ENCODE peak calls at places on chromosomes 6 and 20, in five cellular contexts. O, E, V, H and N are unnamed samples.

GRCh38 chr6:123001540-123001939 is 5.5 kb downstream of the CLVS2 start:
- DNase-seq in V (no peak), E (no peak), H (no peak), O (no peak), N (no peak)

GRCh38 chr6:39083111-39083702 is 31.8 kb downstream of the SAYSD1 start:
- DNase-seq in E (no peak), O (no peak), H (no peak), V (no peak), N (no peak)

GRCh38 chr6:12010635-12011275 is 1.4 kb upstream of the HIVEP1 start:
- DNase-seq in H (no peak), E (peak), O (no peak), V (peak), N (no peak)

GRCh38 chr6:99641270-99641669 is 34.6 kb downstream of the PRDM13 start:
- DNase-seq in V (no peak), O (no peak), E (no peak), H (no peak), N (no peak)

GRCh38 chr6:158853072-158853871 is 34.1 kb upstream of the EZR start:
- DNase-seq in H (peak), O (peak), V (peak), E (peak), N (peak)

GRCh38 chr6:87759491-87760010 is 57.5 kb upstream of the AKIRIN2 start:
- DNase-seq in V (no peak), E (no peak), O (no peak), H (no peak), N (no peak)

GRCh38 chr20:54184920-54185626 is 11.3 kb upstream of the CYP24A1 start:
- DNase-seq in E (no peak), O (no peak), H (no peak), V (no peak), N (no peak)

GRCh38 chr20:33423141-33423834 is 20.3 kb downstream of the SNTA1 start:
- DNase-seq in H (peak), E (peak), O (peak), V (no peak), N (peak)

GRCh38 chr6:87277123-87277522 is 45.3 kb upstream of the SMIM8 start:
- DNase-seq in O (peak), H (peak), E (no peak), V (no peak), N (peak)

GRCh38 chr20:23200914-23201313 is 114.8 kb upstream of the CD93 start:
- DNase-seq in V (no peak), H (no peak), O (peak), E (peak), N (peak)

GRCh38 chr6:166351715-166352285 is 9.5 kb upstream of the SFT2D1 start:
- DNase-seq in H (peak), V (no peak), O (no peak), E (no peak), N (peak)

GRCh38 chr20:24754691-24755090 is 194.4 kb upstream of the CST7 start:
- DNase-seq in E (no peak), O (no peak), H (no peak), V (peak), N (no peak)

GRCh38 chr6:145091102-145091826 is 644.1 kb downstream of the EPM2A start:
- DNase-seq in V (no peak), H (no peak), O (no peak), E (no peak), N (no peak)

GRCh38 chr20:48769111-48769879 is 58.5 kb downstream of the PREX1 start:
- DNase-seq in H (peak), E (no peak), O (peak), V (no peak), N (no peak)

GRCh38 chr6:125945378-125946141 is 11.0 kb upstream of the HINT3 start:
- DNase-seq in O (no peak), V (no peak), E (no peak), H (peak), N (peak)

GRCh38 chr20:25049261-25050060 is 8.5 kb downstream of the ACSS1 start:
- DNase-seq in V (no peak), E (peak), O (no peak), H (no peak), N (no peak)

GRCh38 chr6:17021539-17021889 is 80.3 kb upstream of the STMND1 start:
- DNase-seq in O (peak), H (peak), E (no peak), V (no peak), N (no peak)

GRCh38 chr6:10413850-10414765 is 766 bp downstream of the TFAP2A start:
- DNase-seq in E (no peak), H (peak), V (no peak), O (no peak), N (no peak)

GRCh38 chr6:109526905-109527628 is 44.0 kb upstream of the ZBTB24 start:
- DNase-seq in E (peak), H (peak), O (peak), V (peak), N (peak)

GRCh38 chr6:12327391-12327790 is 37.2 kb downstream of the EDN1 start:
- DNase-seq in O (no peak), E (no peak), V (no peak), H (no peak), N (no peak)

GRCh38 chr6:96990462-96990861 is 65.9 kb downstream of the KLHL32 start:
- DNase-seq in V (no peak), O (no peak), E (no peak), H (no peak), N (no peak)

GRCh38 chr6:9581155-9581554 is 833.7 kb downstream of the TFAP2A start:
- DNase-seq in V (no peak), E (no peak), O (no peak), H (no peak), N (no peak)

GRCh38 chr20:44646641-44647274 is 4.7 kb downstream of the ADA start:
- DNase-seq in O (peak), E (no peak), V (no peak), H (peak), N (peak)

GRCh38 chr6:105005446-105005845 is 48.5 kb downstream of the LIN28B start:
- DNase-seq in V (no peak), H (no peak), E (no peak), O (no peak), N (no peak)

GRCh38 chr20:51876511-51876910 is 74.2 kb upstream of the SALL4 start:
- DNase-seq in E (no peak), O (no peak), V (no peak), H (no peak), N (no peak)

GRCh38 chr20:41340327-41341055 is at the start of gene LPIN3:
- DNase-seq in V (peak), H (peak), O (peak), E (peak), N (peak)

DNA sequence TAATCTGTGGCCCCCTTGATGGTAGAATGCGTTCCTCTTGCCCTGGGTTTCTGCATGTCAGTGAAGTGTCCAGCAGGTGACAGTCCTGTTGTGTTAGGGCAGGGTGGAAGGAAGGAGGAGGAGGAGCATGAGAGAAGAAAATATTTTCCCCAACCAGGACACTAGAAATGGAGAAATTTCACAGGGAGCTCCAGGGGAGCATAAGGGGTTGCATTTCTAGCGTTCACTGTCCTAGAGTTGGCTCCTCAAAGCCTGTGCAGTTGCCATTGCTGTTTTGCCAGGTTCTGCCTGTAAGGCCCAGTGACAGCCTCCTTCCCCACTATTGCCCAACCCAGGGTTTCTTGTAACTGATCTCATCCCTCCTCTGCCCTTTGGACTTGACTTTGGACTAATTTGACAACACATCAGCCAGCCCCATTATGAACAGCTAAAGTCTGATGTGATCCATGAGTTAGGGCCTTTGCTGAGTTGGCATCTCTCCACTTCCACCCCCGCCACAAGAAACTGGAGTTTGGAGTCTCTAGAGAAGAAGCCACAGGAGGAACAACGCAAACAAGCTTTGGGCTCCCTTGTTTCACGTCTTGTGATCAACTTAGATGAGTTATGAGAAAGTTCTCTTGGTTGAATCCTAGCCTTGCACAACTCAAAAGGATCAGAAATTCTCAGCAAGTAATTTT is 14.0 kb upstream of the FAM50B start:
- DNase-seq in O (peak), H (peak), E (peak), V (peak), N (peak)
- TF ChIP-seq CTCF in O (no peak), H (no peak), E (no peak), V (no peak), N (no peak)

GRCh38 chr6:55562318-55562717 is 16.7 kb downstream of the HMGCLL1 start:
- DNase-seq in H (no peak), E (no peak), O (no peak), V (no peak), N (no peak)
- H3K4me3 ChIP-seq in H (no peak), E (no peak), O (no peak), V (no peak), N (no peak)

GRCh38 chr6:30914854-30915590 is 984 bp downstream of the VARS2 start:
- DNase-seq in V (no peak), E (no peak), O (no peak), H (no peak), N (no peak)

GRCh38 chr6:30912746-30913520 is 1.1 kb upstream of the VARS2 start:
- DNase-seq in E (no peak), V (no peak), H (no peak), O (no peak), N (no peak)

GRCh38 chr6:30915591-30915946 is 1.5 kb downstream of the VARS2 start:
- DNase-seq in O (peak), E (no peak), H (peak), V (no peak), N (peak)

GRCh38 chr6:30913721-30914075 is 340 bp upstream of the VARS2 start:
- DNase-seq in V (no peak), H (no peak), O (no peak), E (no peak), N (no peak)

DNA sequence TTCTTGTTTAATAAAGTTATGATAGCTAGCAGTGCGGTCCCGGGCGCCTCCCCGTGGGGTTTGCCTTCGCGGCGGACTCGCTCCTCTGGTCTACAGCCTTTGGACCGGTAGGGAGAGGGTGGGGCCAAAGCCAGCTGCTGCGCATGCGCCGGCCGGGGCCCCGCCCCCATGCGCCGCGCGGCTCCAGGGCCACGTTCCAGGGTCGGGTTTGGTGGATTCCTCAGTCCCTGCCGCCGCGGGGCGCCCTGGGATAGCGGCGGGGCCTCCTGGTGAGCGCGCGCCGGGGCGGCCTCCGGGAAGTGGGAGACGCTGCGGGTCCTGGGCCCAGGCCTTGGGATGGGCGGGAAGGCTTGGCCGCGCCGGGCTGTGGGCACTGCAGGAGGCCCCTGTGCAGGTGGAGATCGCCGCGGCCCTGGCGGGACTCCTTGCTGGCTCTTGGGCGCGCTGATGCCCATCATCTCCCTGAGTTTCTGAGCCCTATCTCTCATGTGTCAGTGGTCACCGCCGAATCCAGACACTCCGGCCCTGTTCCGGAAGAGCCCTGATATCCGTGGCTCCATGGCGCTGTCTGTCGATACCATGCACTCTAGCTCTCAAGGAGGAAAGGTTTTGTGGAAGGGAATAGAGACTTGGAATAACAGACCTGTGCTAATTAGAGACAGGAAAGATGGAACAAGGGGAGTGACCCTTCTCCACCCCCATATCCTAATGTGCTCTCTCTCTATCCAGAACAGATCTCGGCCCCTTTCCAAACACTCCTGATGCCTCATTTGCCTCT is at the start of gene VARS2:
- DNase-seq in O (peak), H (peak), E (peak), V (peak), N (peak)
- TF ChIP-seq CTCF in O (peak), H (peak), E (peak), V (no peak), N (peak)

GRCh38 chr6:70957284-70957617 is 391 bp upstream of the B3GAT2 start:
- DNase-seq in E (peak), O (no peak), V (no peak), H (no peak), N (peak)
- H3K4me3 ChIP-seq in E (peak), O (peak), V (peak), H (peak), N (peak)

DNA sequence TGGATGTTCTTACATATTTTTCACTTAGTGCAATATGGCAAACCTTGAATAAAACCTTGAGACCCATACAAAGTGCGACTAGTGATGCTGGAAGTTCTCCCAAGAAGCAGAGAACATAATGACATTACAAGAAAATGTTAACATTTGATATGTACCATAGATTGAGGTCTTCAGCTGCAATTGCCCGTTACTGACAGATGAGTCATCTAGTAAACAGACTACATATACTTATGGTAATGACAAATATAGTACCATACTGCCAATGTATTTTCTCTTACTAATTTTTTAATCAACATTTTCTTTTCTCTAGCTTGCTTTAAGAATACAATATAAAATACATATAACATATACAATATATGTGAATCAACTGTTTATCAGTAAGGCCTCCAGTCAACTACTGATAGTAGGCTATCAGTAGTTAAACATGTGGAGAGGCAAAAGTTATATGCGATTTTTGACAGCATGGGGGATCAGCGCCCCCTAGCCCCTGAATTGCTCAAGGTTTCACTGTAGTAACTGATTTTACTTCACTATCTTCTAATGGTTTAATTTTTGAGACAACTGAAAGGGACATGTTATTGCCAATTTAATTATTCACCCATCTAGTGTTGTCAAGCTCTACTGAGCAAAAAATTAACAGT is 166.7 kb upstream of the ADGRB3 start:
- DNase-seq in H (no peak), E (no peak), V (no peak), O (no peak), N (peak)
- TF ChIP-seq CTCF in H (no peak), E (no peak), V (no peak), O (peak), N (peak)

DNA sequence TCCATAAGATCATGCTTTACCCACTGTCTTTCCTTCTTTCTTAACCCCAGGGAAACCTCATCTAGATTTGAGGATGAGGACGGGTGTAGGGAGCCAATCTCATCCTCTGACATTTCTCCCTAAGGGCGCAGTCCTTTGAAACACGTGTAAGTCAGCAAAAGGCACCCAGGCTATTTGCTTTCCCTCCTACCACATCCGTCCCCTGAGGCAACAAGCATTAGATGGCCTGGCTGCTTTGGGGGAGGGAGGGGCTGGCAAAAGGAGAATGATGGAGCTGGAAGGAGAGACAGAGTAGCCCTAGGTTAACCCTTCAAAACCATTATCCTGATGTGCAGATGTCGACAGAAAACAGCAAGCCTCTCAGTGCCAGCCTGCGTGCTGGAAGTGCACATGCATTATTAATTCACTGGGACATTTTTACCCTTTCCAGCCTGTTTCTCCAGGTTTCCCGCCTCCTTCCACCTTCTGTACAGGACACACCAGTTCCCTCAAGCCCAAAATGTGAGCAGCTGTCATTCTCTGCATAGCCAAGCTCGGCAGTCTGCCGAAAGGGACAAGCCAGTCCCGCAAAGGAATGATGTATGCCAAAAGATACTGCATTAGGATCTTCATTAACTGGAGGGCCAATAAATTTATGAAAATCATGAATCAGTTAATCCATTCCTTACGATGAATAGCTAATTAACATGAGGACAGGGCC is 547.2 kb downstream of the CD83 start:
- DNase-seq in V (no peak), O (no peak), E (no peak), H (no peak), N (no peak)
- H3K4me3 ChIP-seq in V (no peak), O (no peak), E (no peak), H (no peak), N (no peak)

DNA sequence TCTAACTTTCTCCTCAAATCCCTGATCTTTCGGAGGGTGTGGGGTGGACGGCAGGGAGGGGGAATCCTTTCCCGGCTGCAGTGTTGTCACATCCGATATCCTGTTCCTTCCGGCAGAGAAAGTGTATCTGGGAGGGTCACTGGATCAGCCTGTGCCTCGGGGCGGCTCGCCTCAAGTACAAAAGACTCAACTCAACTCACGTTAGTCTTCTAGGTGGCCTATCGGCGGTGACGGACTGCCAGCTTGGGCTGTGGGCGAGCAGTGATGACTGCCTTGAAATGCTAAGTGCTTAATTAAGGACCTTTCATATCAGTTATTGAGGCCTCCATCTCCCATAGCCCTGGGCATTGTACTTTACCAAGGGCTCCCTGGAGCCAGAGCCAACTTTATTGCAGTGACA is 127.3 kb upstream of the TFAP2D start:
- DNase-seq in H (no peak), O (no peak), V (no peak), E (no peak), N (no peak)
- TF ChIP-seq CTCF in H (no peak), O (no peak), V (no peak), E (no peak), N (no peak)

GRCh38 chr6:26157150-26157837 is 70.1 kb downstream of the HFE start:
- DNase-seq in H (peak), E (peak), O (no peak), V (peak), N (no peak)
- H3K4me3 ChIP-seq in H (peak), E (peak), O (peak), V (peak), N (peak)

DNA sequence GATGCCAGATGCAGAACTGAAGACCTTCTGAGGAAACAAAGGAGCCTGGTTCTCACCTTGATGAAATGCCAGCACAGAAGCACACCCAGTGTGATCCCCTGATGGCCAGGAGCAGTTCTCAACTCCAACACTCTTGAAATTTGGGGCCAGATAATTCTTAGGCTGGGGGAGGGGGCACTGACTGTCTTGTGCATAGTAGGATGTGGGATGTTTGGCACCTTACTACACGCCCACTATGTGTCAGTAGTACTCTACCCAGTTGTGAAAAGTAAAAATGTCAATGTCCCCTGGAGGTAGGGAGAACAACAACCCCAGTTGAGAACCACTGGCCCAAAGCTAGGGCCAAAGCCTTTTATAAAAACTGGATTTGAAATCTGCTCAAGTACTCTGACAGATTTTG is 398.3 kb upstream of the ARID1B start:
- DNase-seq in E (no peak), V (no peak), H (no peak), O (no peak), N (no peak)
- TF ChIP-seq CTCF in E (no peak), V (no peak), H (no peak), O (no peak), N (no peak)